ENCODE peak calls at places on chromosome 16, in five cellular contexts. One of them, this sample, is unnamed.

GRCh38 chr16:85928411-85928820 is 29.5 kb downstream of the IRF8 start:
- DNase-seq in AG10803: peak
- DNase-seq in NCI-H1092 treated with DMSO at 0.1 percent for 48 hours: no peak
- DNase-seq in sciatic nerve: peak
- DNase-seq in HS-5: no peak
- DNase-seq in this sample: no peak

GRCh38 chr16:3879887-3880564 is 487 bp downstream of the CREBBP start:
- DNase-seq in AG10803: peak
- DNase-seq in NCI-H1092 treated with DMSO at 0.1 percent for 48 hours: peak
- DNase-seq in sciatic nerve: peak
- DNase-seq in HS-5: no peak
- DNase-seq in this sample: peak

GRCh38 chr16:54655171-54655590 is 275.5 kb upstream of the IRX5 start:
- DNase-seq in AG10803: peak
- DNase-seq in NCI-H1092 treated with DMSO at 0.1 percent for 48 hours: no peak
- DNase-seq in sciatic nerve: no peak
- DNase-seq in HS-5: no peak
- DNase-seq in this sample: peak

GRCh38 chr16:20137909-20138308 is 64.2 kb upstream of the GPR139 start:
- DNase-seq in AG10803: no peak
- DNase-seq in NCI-H1092 treated with DMSO at 0.1 percent for 48 hours: no peak
- DNase-seq in sciatic nerve: no peak
- DNase-seq in HS-5: no peak
- DNase-seq in this sample: no peak

GRCh38 chr16:50436271-50436670 is 67.5 kb upstream of the BRD7 start:
- DNase-seq in AG10803: no peak
- DNase-seq in NCI-H1092 treated with DMSO at 0.1 percent for 48 hours: no peak
- DNase-seq in sciatic nerve: no peak
- DNase-seq in HS-5: no peak
- DNase-seq in this sample: no peak

GRCh38 chr16:50152386-50152806 is 710 bp upstream of the TENT4B start:
- DNase-seq in AG10803: peak
- DNase-seq in NCI-H1092 treated with DMSO at 0.1 percent for 48 hours: no peak
- DNase-seq in sciatic nerve: peak
- DNase-seq in HS-5: no peak
- DNase-seq in this sample: peak

GRCh38 chr16:49596699-49597291 is 223.2 kb downstream of the C16orf78 start:
- DNase-seq in AG10803: no peak
- DNase-seq in NCI-H1092 treated with DMSO at 0.1 percent for 48 hours: no peak
- DNase-seq in sciatic nerve: peak
- DNase-seq in HS-5: no peak
- DNase-seq in this sample: no peak

GRCh38 chr16:57783883-57784282 is 18.4 kb downstream of the KIFC3 start:
- DNase-seq in AG10803: no peak
- DNase-seq in NCI-H1092 treated with DMSO at 0.1 percent for 48 hours: no peak
- DNase-seq in sciatic nerve: no peak
- DNase-seq in HS-5: no peak
- DNase-seq in this sample: no peak

GRCh38 chr16:31487720-31488629 is 5.1 kb downstream of the SLC5A2 start:
- DNase-seq in AG10803: no peak
- DNase-seq in NCI-H1092 treated with DMSO at 0.1 percent for 48 hours: peak
- DNase-seq in sciatic nerve: no peak
- DNase-seq in HS-5: no peak
- DNase-seq in this sample: peak

GRCh38 chr16:88383401-88384221 is 852 bp downstream of the ZNF469 start:
- DNase-seq in AG10803: peak
- DNase-seq in NCI-H1092 treated with DMSO at 0.1 percent for 48 hours: no peak
- DNase-seq in sciatic nerve: peak
- DNase-seq in HS-5: no peak
- DNase-seq in this sample: no peak

This sample was measured in left cardiac atrium.